ENCODE peak calls at places on chromosome 1, in six cellular contexts. Z is ovary, H is OCI-LY7, B is body of pancreas, I is MM.1S, X is hepatocyte. L is an unnamed sample.

GRCh38 chr1:47402591-47402990 is 13.5 kb upstream of the FOXE3 start:
- DNase-seq in Z (no peak), H (no peak), B (no peak), I (no peak), X (no peak), L (no peak)

GRCh38 chr1:246506440-246506784 is 667 bp downstream of the SMYD3 start:
- DNase-seq in Z (no peak), H (peak; percentile 33), B (no peak), I (no peak), X (no peak), L (no peak)

GRCh38 chr1:43366601-43367025 is 1.2 kb downstream of the ELOVL1 start:
- DNase-seq in Z (no peak), H (no peak), B (no peak), I (no peak), X (peak; percentile 30), L (no peak)

GRCh38 chr1:11187936-11188335 is 1.2 kb upstream of the ANGPTL7 start:
- DNase-seq in Z (no peak), H (no peak), B (no peak), I (no peak), X (peak; percentile 22), L (no peak)

GRCh38 chr1:98949606-98950005 is 55.1 kb downstream of the PLPPR5 start:
- DNase-seq in Z (no peak), H (no peak), B (no peak), I (no peak), X (no peak), L (no peak)

GRCh38 chr1:27598902-27599528 is 4.9 kb downstream of the AHDC1 start:
- DNase-seq in Z (peak; percentile 89), H (peak; percentile 45), B (peak; percentile 50), I (no peak), X (peak; percentile 91), L (no peak)

GRCh38 chr1:52473039-52473438 is 68.6 kb downstream of the PRPF38A start:
- DNase-seq in Z (no peak), H (no peak), B (no peak), I (no peak), X (no peak), L (no peak)

GRCh38 chr1:159429074-159429861 is 2.7 kb upstream of the OR10J4 start:
- DNase-seq in Z (no peak), H (no peak), B (no peak), I (no peak), X (no peak), L (no peak)

GRCh38 chr1:17759114-17759513 is 4.0 kb downstream of the ACTL8 start:
- DNase-seq in Z (no peak), H (peak; percentile 11), B (no peak), I (peak; percentile 27), X (no peak), L (no peak)

GRCh38 chr1:17755120-17755519 is at the start of gene ACTL8:
- DNase-seq in Z (no peak), H (peak; percentile 6), B (no peak), I (no peak), X (no peak), L (no peak)

GRCh38 chr1:17752356-17752755 is 2.8 kb upstream of the ACTL8 start:
- DNase-seq in Z (no peak), H (no peak), B (no peak), I (no peak), X (no peak), L (no peak)

GRCh38 chr1:17762313-17762712 is 7.2 kb downstream of the ACTL8 start:
- DNase-seq in Z (no peak), H (no peak), B (no peak), I (no peak), X (no peak), L (no peak)

GRCh38 chr1:17757426-17757825 is 2.3 kb downstream of the ACTL8 start:
- DNase-seq in Z (no peak), H (no peak), B (no peak), I (no peak), X (no peak), L (no peak)
- TF ChIP-seq CTCF in Z (no peak), H (no peak), B (no peak), I (no peak), X (no peak), L (no peak)

GRCh38 chr1:2493691-2494322 is 17.7 kb downstream of the PLCH2 start:
- DNase-seq in Z (no peak), H (peak; percentile 52), B (no peak), I (no peak), X (no peak), L (no peak)
- H3K4me3 ChIP-seq in Z (no peak overlapping the region), H (no peak overlapping the region), B (no peak overlapping the region), I (no peak overlapping the region), X (no peak overlapping the region), L (no peak overlapping the region)

GRCh38 chr1:156618853-156619581 is at the start of gene HAPLN2:
- DNase-seq in Z (no peak), H (peak; percentile 45), B (peak; percentile 56), I (no peak), X (peak; percentile 55), L (no peak)
- TF ChIP-seq CTCF in Z (no peak), H (peak; percentile 78), B (peak; percentile 43), I (peak; percentile 77), X (peak; percentile 38), L (peak; percentile 61)

GRCh38 chr1:204148098-204148406 is 3.8 kb downstream of the ETNK2 start:
- DNase-seq in Z (no peak), H (no peak), B (no peak), I (no peak), X (no peak), L (no peak)
- H3K4me3 ChIP-seq in Z (no peak overlapping the region), H (no peak overlapping the region), B (no peak overlapping the region), I (no peak overlapping the region), X (no peak overlapping the region), L (no peak overlapping the region)

GRCh38 chr1:19395678-19396192 is 83.6 kb downstream of the SLC66A1 start:
- DNase-seq in Z (no peak), H (no peak), B (no peak), I (no peak), X (no peak), L (no peak)

GRCh38 chr1:19400189-19400588 is 85.2 kb downstream of the CAPZB start:
- DNase-seq in Z (no peak), H (no peak), B (no peak), I (no peak), X (no peak), L (no peak)

GRCh38 chr1:19396280-19396679 is 84.2 kb downstream of the SLC66A1 start:
- DNase-seq in Z (no peak), H (no peak), B (no peak), I (no peak), X (no peak), L (no peak)

GRCh38 chr1:19397217-19397945 is 85.3 kb downstream of the SLC66A1 start:
- DNase-seq in Z (no peak), H (no peak), B (no peak), I (no peak), X (no peak), L (no peak)

DNA sequence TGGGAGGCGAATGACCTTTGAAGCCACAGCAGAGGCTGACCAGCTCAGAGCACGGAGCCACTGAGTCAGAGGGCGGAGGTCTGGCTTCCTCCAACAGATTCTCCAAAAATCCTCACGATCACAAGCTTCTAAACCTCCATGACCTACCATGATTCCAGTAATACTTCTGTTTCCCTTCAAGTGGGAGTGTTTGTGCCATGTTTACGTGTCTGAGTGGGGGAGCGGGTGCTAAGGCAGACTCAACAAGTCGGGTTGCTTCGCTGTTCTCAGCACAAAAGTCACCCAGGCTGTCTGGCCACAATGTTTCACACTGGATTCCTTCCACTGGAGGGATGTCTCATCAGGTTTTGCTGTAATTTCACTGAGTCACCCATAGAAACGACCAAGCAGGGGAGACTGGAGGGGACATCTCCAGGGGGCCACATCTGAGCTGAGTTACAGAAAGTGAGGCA is 86.2 kb downstream of the SLC66A1 start:
- DNase-seq in Z (peak; percentile 68), H (no peak), B (no peak), I (no peak), X (peak; percentile 58), L (no peak)
- TF ChIP-seq CTCF in Z (peak; percentile 71), H (no peak), B (no peak), I (no peak), X (peak; percentile 32), L (no peak)

GRCh38 chr1:212607206-212607923 is 1.2 kb upstream of the ATF3 start:
- DNase-seq in Z (peak; percentile 41), H (peak; percentile 4), B (peak; percentile 78), I (peak; percentile 82), X (no peak), L (no peak)

GRCh38 chr1:212606734-212607205 is 1.8 kb upstream of the ATF3 start:
- DNase-seq in Z (peak; percentile 41), H (no peak), B (peak; percentile 89), I (peak; percentile 74), X (peak; percentile 89), L (no peak)

GRCh38 chr1:212605441-212605976 is 3.1 kb upstream of the ATF3 start:
- DNase-seq in Z (no peak), H (no peak), B (no peak), I (no peak), X (no peak), L (no peak)

GRCh38 chr1:212607924-212608208 is 695 bp upstream of the ATF3 start:
- DNase-seq in Z (no peak), H (no peak), B (no peak), I (no peak), X (no peak), L (no peak)

GRCh38 chr1:212606042-212606733 is 2.4 kb upstream of the ATF3 start:
- DNase-seq in Z (no peak), H (no peak), B (no peak), I (no peak), X (no peak), L (no peak)
- H3K4me3 ChIP-seq in Z (peak overlapping the region; percentile 58), H (no peak overlapping the region), B (no peak overlapping the region), I (peak overlapping the region; percentile 82), X (peak overlapping the region; percentile 48), L (peak overlapping the region; percentile 84)

GRCh38 chr1:242467556-242468145 is 56.8 kb downstream of the PLD5 start:
- DNase-seq in Z (peak; percentile 63), H (peak; percentile 30), B (peak; percentile 53), I (peak; percentile 48), X (peak; percentile 80), L (no peak)
- TF ChIP-seq CTCF in Z (peak; percentile 54), H (peak; percentile 77), B (peak; percentile 51), I (peak; percentile 87), X (peak; percentile 73), L (peak; percentile 73)

GRCh38 chr1:67170751-67171573 is 4.7 kb downstream of the IL23R start:
- DNase-seq in Z (no peak), H (no peak), B (no peak), I (no peak), X (no peak), L (no peak)

GRCh38 chr1:67169496-67169895 is 3.2 kb downstream of the IL23R start:
- DNase-seq in Z (no peak), H (no peak), B (no peak), I (no peak), X (no peak), L (no peak)

GRCh38 chr1:67171978-67172377 is 5.7 kb downstream of the IL23R start:
- DNase-seq in Z (no peak), H (no peak), B (no peak), I (no peak), X (no peak), L (no peak)

GRCh38 chr1:67169932-67170331 is 3.7 kb downstream of the IL23R start:
- DNase-seq in Z (no peak), H (no peak), B (peak; percentile 27), I (no peak), X (no peak), L (no peak)

GRCh38 chr1:67171574-67171955 is 5.3 kb downstream of the IL23R start:
- DNase-seq in Z (no peak), H (no peak), B (no peak), I (no peak), X (no peak), L (no peak)
- H3K4me3 ChIP-seq in Z (no peak overlapping the region), H (no peak overlapping the region), B (no peak overlapping the region), I (no peak overlapping the region), X (no peak overlapping the region), L (no peak overlapping the region)

GRCh38 chr1:45521413-45522323 is at the start of gene PRDX1:
- DNase-seq in Z (peak; percentile 99), H (peak; percentile 95), B (peak; percentile 96), I (peak; percentile 97), X (peak; percentile 97), L (peak; percentile 91)
- TF ChIP-seq CTCF in Z (peak; percentile 8), H (peak; percentile 30), B (peak; percentile 35), I (no peak), X (no peak), L (no peak)

L was measured in GM12864.